ENCODE peak calls at places on chromosomes 12 and 14, in seven cellular contexts. One of them, this sample, is unnamed.
A peak's percentile ranks its signal among the peaks of the same experiment; 100 is the strongest.

GRCh38 chr14:35401853-35402252 is 2.7 kb downstream of the NFKBIA start:
- DNase-seq in H9: no peak
- DNase-seq in IMR-90: peak; percentile 54
- DNase-seq in neuronal stem cell: no peak
- DNase-seq in mesenchymal stem cell: no peak
- DNase-seq in mesendoderm: no peak
- DNase-seq in H1: no peak
- DNase-seq in this sample: no peak

GRCh38 chr14:58533417-58533816 is 104.3 kb upstream of the DACT1 start:
- DNase-seq in H9: no peak
- DNase-seq in IMR-90: no peak
- DNase-seq in neuronal stem cell: no peak
- DNase-seq in mesenchymal stem cell: peak; percentile 60
- DNase-seq in mesendoderm: peak; percentile 3
- DNase-seq in H1: no peak
- DNase-seq in this sample: no peak

GRCh38 chr14:35159742-35160409 is 37.5 kb downstream of the PRORP start:
- DNase-seq in H9: no peak
- DNase-seq in IMR-90: peak; percentile 97
- DNase-seq in neuronal stem cell: no peak
- DNase-seq in mesenchymal stem cell: peak; percentile 97
- DNase-seq in mesendoderm: no peak
- DNase-seq in H1: no peak
- DNase-seq in this sample: peak; percentile 72

GRCh38 chr12:124919646-124920352 is 5.3 kb upstream of the UBC start:
- DNase-seq in H9: peak; percentile 38
- DNase-seq in IMR-90: peak; percentile 38
- DNase-seq in neuronal stem cell: no peak
- DNase-seq in mesenchymal stem cell: peak; percentile 77
- DNase-seq in mesendoderm: peak; percentile 46
- DNase-seq in H1: no peak
- DNase-seq in this sample: peak; percentile 94

GRCh38 chr14:39175445-39176262 is 600 bp downstream of the PNN start:
- DNase-seq in H9: peak; percentile 41
- DNase-seq in IMR-90: peak; percentile 21
- DNase-seq in neuronal stem cell: no peak
- DNase-seq in mesenchymal stem cell: no peak
- DNase-seq in mesendoderm: peak; percentile 67
- DNase-seq in H1: no peak
- DNase-seq in this sample: peak; percentile 40

GRCh38 chr12:24898606-24899005 is 50.3 kb downstream of the BCAT1 start:
- DNase-seq in H9: no peak
- DNase-seq in IMR-90: no peak
- DNase-seq in neuronal stem cell: no peak
- DNase-seq in mesenchymal stem cell: no peak
- DNase-seq in mesendoderm: no peak
- DNase-seq in H1: no peak
- DNase-seq in this sample: no peak

GRCh38 chr12:95881331-95881955 is 22.7 kb downstream of the SNRPF start:
- DNase-seq in H9: no peak
- DNase-seq in IMR-90: peak; percentile 67
- DNase-seq in neuronal stem cell: no peak
- DNase-seq in mesenchymal stem cell: no peak
- DNase-seq in mesendoderm: no peak
- DNase-seq in H1: no peak
- DNase-seq in this sample: no peak

GRCh38 chr12:76530531-76530930 is 29.0 kb downstream of the OSBPL8 start:
- DNase-seq in H9: no peak
- DNase-seq in IMR-90: no peak
- DNase-seq in neuronal stem cell: no peak
- DNase-seq in mesenchymal stem cell: no peak
- DNase-seq in mesendoderm: peak; percentile 53
- DNase-seq in H1: no peak
- DNase-seq in this sample: no peak

GRCh38 chr12:57124259-57124877 is 3.9 kb upstream of the LRP1 start:
- DNase-seq in H9: peak; percentile 84
- DNase-seq in IMR-90: peak; percentile 69
- DNase-seq in neuronal stem cell: peak; percentile 69
- DNase-seq in mesenchymal stem cell: peak; percentile 77
- DNase-seq in mesendoderm: peak; percentile 83
- DNase-seq in H1: peak; percentile 89
- DNase-seq in this sample: peak; percentile 75

GRCh38 chr12:19657401-19657800 is 218.1 kb downstream of the AEBP2 start:
- DNase-seq in H9: no peak
- DNase-seq in IMR-90: peak; percentile 11
- DNase-seq in neuronal stem cell: no peak
- DNase-seq in mesenchymal stem cell: peak; percentile 34
- DNase-seq in mesendoderm: no peak
- DNase-seq in H1: no peak
- DNase-seq in this sample: no peak

GRCh38 chr12:107760817-107761501 is at the start of gene PRDM4:
- DNase-seq in H9: peak; percentile 98
- DNase-seq in IMR-90: peak; percentile 93
- DNase-seq in neuronal stem cell: peak; percentile 94
- DNase-seq in mesenchymal stem cell: peak; percentile 94
- DNase-seq in mesendoderm: peak; percentile 97
- DNase-seq in H1: peak; percentile 90
- DNase-seq in this sample: peak; percentile 95

GRCh38 chr14:41817626-41818025 is 210.9 kb downstream of the LRFN5 start:
- DNase-seq in H9: no peak
- DNase-seq in IMR-90: peak; percentile 22
- DNase-seq in neuronal stem cell: no peak
- DNase-seq in mesenchymal stem cell: peak; percentile 24
- DNase-seq in mesendoderm: no peak
- DNase-seq in H1: no peak
- DNase-seq in this sample: no peak

GRCh38 chr12:106251636-106252035 is 3.8 kb upstream of the CKAP4 start:
- DNase-seq in H9: no peak
- DNase-seq in IMR-90: peak; percentile 56
- DNase-seq in neuronal stem cell: no peak
- DNase-seq in mesenchymal stem cell: peak; percentile 38
- DNase-seq in mesendoderm: no peak
- DNase-seq in H1: peak; percentile 39
- DNase-seq in this sample: no peak

GRCh38 chr12:52539024-52539820 is 13.7 kb downstream of the KRT71 start:
- DNase-seq in H9: no peak
- DNase-seq in IMR-90: peak; percentile 20
- DNase-seq in neuronal stem cell: no peak
- DNase-seq in mesenchymal stem cell: peak; percentile 38
- DNase-seq in mesendoderm: no peak
- DNase-seq in H1: no peak
- DNase-seq in this sample: no peak

GRCh38 chr12:69534389-69534822 is 50.9 kb upstream of the CCT2 start:
- DNase-seq in H9: peak; percentile 89
- DNase-seq in IMR-90: peak; percentile 100
- DNase-seq in neuronal stem cell: peak; percentile 75
- DNase-seq in mesenchymal stem cell: peak; percentile 100
- DNase-seq in mesendoderm: peak; percentile 99
- DNase-seq in H1: no peak
- DNase-seq in this sample: peak; percentile 92

GRCh38 chr14:58151264-58151700 is 731 bp downstream of the ARMH4 start:
- DNase-seq in H9: peak; percentile 39
- DNase-seq in IMR-90: no peak
- DNase-seq in neuronal stem cell: no peak
- DNase-seq in mesenchymal stem cell: peak; percentile 44
- DNase-seq in mesendoderm: peak; percentile 58
- DNase-seq in H1: no peak
- DNase-seq in this sample: no peak

GRCh38 chr12:90036641-90037040 is 328.0 kb upstream of the ATP2B1 start:
- DNase-seq in H9: no peak
- DNase-seq in IMR-90: peak; percentile 62
- DNase-seq in neuronal stem cell: no peak
- DNase-seq in mesenchymal stem cell: no peak
- DNase-seq in mesendoderm: no peak
- DNase-seq in H1: no peak
- DNase-seq in this sample: no peak

GRCh38 chr12:98574110-98574509 is 19.4 kb upstream of the SLC25A3 start:
- DNase-seq in H9: no peak
- DNase-seq in IMR-90: no peak
- DNase-seq in neuronal stem cell: no peak
- DNase-seq in mesenchymal stem cell: no peak
- DNase-seq in mesendoderm: no peak
- DNase-seq in H1: no peak
- DNase-seq in this sample: no peak

GRCh38 chr12:64825143-64826011 is 930 bp downstream of the TBC1D30 start:
- DNase-seq in H9: peak; percentile 46
- DNase-seq in IMR-90: no peak
- DNase-seq in neuronal stem cell: no peak
- DNase-seq in mesenchymal stem cell: no peak
- DNase-seq in mesendoderm: peak; percentile 13
- DNase-seq in H1: peak; percentile 70
- DNase-seq in this sample: no peak

GRCh38 chr12:21354641-21355040 is 18.1 kb upstream of the IAPP start:
- DNase-seq in H9: no peak
- DNase-seq in IMR-90: no peak
- DNase-seq in neuronal stem cell: no peak
- DNase-seq in mesenchymal stem cell: no peak
- DNase-seq in mesendoderm: no peak
- DNase-seq in H1: no peak
- DNase-seq in this sample: no peak

DNA sequence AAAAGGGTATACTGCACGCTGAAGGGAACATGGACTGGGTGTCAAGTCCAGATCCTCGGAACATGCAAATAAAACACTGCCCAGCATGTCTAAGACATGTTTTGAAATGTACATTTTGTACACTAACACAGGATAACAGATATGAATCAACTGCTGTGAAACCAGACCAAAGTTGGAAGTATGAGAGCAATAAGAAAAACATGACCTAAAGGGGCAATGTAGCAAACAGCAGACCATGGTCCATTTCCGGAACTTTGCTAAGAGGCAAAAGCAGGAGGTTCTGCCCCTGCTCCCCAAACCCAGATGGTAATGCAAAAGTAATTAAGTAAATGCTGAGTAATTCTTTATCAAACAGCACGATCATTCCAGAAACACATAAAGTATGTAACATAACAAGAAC is 125.2 kb downstream of the SLC25A21 start:
- DNase-seq in H9: no peak
- DNase-seq in IMR-90: no peak
- DNase-seq in neuronal stem cell: no peak
- DNase-seq in mesenchymal stem cell: no peak
- DNase-seq in mesendoderm: no peak
- DNase-seq in H1: no peak
- DNase-seq in this sample: no peak
- H2BK120ac ChIP-seq in H9: no peak overlapping the region
- H2BK120ac ChIP-seq in IMR-90: no peak overlapping the region
- H2BK120ac ChIP-seq in neuronal stem cell: no peak overlapping the region
- H2BK120ac ChIP-seq in mesenchymal stem cell: no peak overlapping the region
- H2BK120ac ChIP-seq in mesendoderm: no peak overlapping the region
- H2BK120ac ChIP-seq in H1: no peak overlapping the region
- H2BK120ac ChIP-seq in this sample: no peak overlapping the region

GRCh38 chr12:47807338-47807737 is 12.4 kb downstream of the HDAC7 start:
- DNase-seq in H9: no peak
- DNase-seq in IMR-90: no peak
- DNase-seq in neuronal stem cell: no peak
- DNase-seq in mesenchymal stem cell: no peak
- DNase-seq in mesendoderm: no peak
- DNase-seq in H1: no peak
- DNase-seq in this sample: no peak

GRCh38 chr12:47808574-47809380 is 10.9 kb downstream of the HDAC7 start:
- DNase-seq in H9: no peak
- DNase-seq in IMR-90: peak; percentile 44
- DNase-seq in neuronal stem cell: no peak
- DNase-seq in mesenchymal stem cell: peak; percentile 66
- DNase-seq in mesendoderm: peak; percentile 49
- DNase-seq in H1: no peak
- DNase-seq in this sample: peak; percentile 13

GRCh38 chr12:47805417-47805816 is 14.3 kb downstream of the HDAC7 start:
- DNase-seq in H9: no peak
- DNase-seq in IMR-90: peak; percentile 51
- DNase-seq in neuronal stem cell: no peak
- DNase-seq in mesenchymal stem cell: peak; percentile 60
- DNase-seq in mesendoderm: no peak
- DNase-seq in H1: no peak
- DNase-seq in this sample: no peak

GRCh38 chr12:47811070-47811391 is 8.7 kb downstream of the HDAC7 start:
- DNase-seq in H9: peak; percentile 59
- DNase-seq in IMR-90: no peak
- DNase-seq in neuronal stem cell: no peak
- DNase-seq in mesenchymal stem cell: peak; percentile 60
- DNase-seq in mesendoderm: peak; percentile 81
- DNase-seq in H1: no peak
- DNase-seq in this sample: no peak

GRCh38 chr12:47808049-47808448 is 11.7 kb downstream of the HDAC7 start:
- DNase-seq in H9: no peak
- DNase-seq in IMR-90: peak; percentile 68
- DNase-seq in neuronal stem cell: no peak
- DNase-seq in mesenchymal stem cell: peak; percentile 84
- DNase-seq in mesendoderm: peak; percentile 33
- DNase-seq in H1: no peak
- DNase-seq in this sample: no peak
- H3K27ac ChIP-seq in H9: no peak overlapping the region
- H3K27ac ChIP-seq in IMR-90: peak overlapping the region; percentile 48
- H3K27ac ChIP-seq in neuronal stem cell: no peak overlapping the region
- H3K27ac ChIP-seq in mesenchymal stem cell: peak overlapping the region; percentile 69
- H3K27ac ChIP-seq in mesendoderm: no peak overlapping the region
- H3K27ac ChIP-seq in H1: no peak overlapping the region
- H3K27ac ChIP-seq in this sample: no peak overlapping the region

GRCh38 chr14:102275866-102276265 is 29.1 kb downstream of the MOK start:
- DNase-seq in H9: no peak
- DNase-seq in IMR-90: peak; percentile 36
- DNase-seq in neuronal stem cell: no peak
- DNase-seq in mesenchymal stem cell: no peak
- DNase-seq in mesendoderm: no peak
- DNase-seq in H1: no peak
- DNase-seq in this sample: no peak
- H3K4me1 ChIP-seq in H9: no peaks in the 10 kb centered on the region
- H3K4me1 ChIP-seq in IMR-90: peaks cover 19% of the 10 kb centered on the region
- H3K4me1 ChIP-seq in neuronal stem cell: peaks cover 4% of the 10 kb centered on the region
- H3K4me1 ChIP-seq in mesenchymal stem cell: peaks cover 16% of the 10 kb centered on the region
- H3K4me1 ChIP-seq in mesendoderm: no peaks in the 10 kb centered on the region
- H3K4me1 ChIP-seq in H1: no peaks in the 10 kb centered on the region
- H3K4me1 ChIP-seq in this sample: peaks cover 7% of the 10 kb centered on the region

DNA sequence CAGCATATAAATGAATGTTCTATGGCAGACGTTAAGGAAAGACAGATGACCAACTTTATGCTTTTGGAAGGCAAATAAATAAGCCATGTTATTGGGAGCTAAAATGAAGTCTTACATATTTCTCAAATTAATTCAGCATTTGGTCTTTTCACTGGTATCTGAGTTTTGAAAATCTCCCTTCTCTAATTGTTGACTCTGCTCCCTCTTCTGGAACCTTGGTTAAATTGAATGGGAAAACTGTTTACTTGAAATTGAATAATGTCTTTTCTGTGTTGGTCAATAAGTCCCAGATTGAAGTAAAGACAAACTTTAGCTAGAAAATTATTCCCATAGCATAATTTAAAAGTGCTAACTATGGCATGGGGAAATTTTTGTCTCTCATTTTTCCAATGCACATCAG is 38.7 kb downstream of the LGR5 start:
- DNase-seq in H9: no peak
- DNase-seq in IMR-90: no peak
- DNase-seq in neuronal stem cell: no peak
- DNase-seq in mesenchymal stem cell: no peak
- DNase-seq in mesendoderm: no peak
- DNase-seq in H1: no peak
- DNase-seq in this sample: no peak
- H2BK120ac ChIP-seq in H9: no peak overlapping the region
- H2BK120ac ChIP-seq in IMR-90: no peak overlapping the region
- H2BK120ac ChIP-seq in neuronal stem cell: no peak overlapping the region
- H2BK120ac ChIP-seq in mesenchymal stem cell: no peak overlapping the region
- H2BK120ac ChIP-seq in mesendoderm: no peak overlapping the region
- H2BK120ac ChIP-seq in H1: no peak overlapping the region
- H2BK120ac ChIP-seq in this sample: no peak overlapping the region

This sample was measured in trophoblast cell.